ENCODE peak calls at places on chromosome 15, in six cellular contexts. N, W, F, P, C and Z are unnamed samples.

GRCh38 chr15:41659855-41660234 is 360 bp upstream of the MGA start:
- DNase-seq in N (no peak), W (no peak), F (peak; percentile 49), P (no peak), C (peak; percentile 17), Z (no peak)

GRCh38 chr15:83198476-83198875 is 9.1 kb downstream of the HDGFL3 start:
- DNase-seq in N (no peak), W (no peak), F (no peak), P (no peak), C (no peak), Z (no peak)

GRCh38 chr15:65576669-65577068 is 34.3 kb downstream of the INTS14 start:
- DNase-seq in N (no peak), W (no peak), F (peak; percentile 52), P (no peak), C (no peak), Z (peak; percentile 8)

GRCh38 chr15:20352241-20353200 is 189.1 kb downstream of the GOLGA6L6 start:
- DNase-seq in N (peak; percentile 9), W (peak; percentile 72), F (no peak), P (no peak), C (no peak), Z (no peak)

GRCh38 chr15:59210186-59210585 is 3.5 kb downstream of the LDHAL6B start:
- DNase-seq in N (no peak), W (no peak), F (no peak), P (no peak), C (no peak), Z (no peak)

GRCh38 chr15:48373855-48374421 is 42.7 kb downstream of the DUT start:
- DNase-seq in N (no peak), W (peak; percentile 60), F (peak; percentile 89), P (no peak), C (peak; percentile 23), Z (peak; percentile 82)

GRCh38 chr15:27847775-27848710 is 251.1 kb downstream of the OCA2 start:
- DNase-seq in N (no peak), W (no peak), F (no peak), P (no peak), C (no peak), Z (no peak)

GRCh38 chr15:88647362-88648105 is 8.7 kb downstream of the ISG20 start:
- DNase-seq in N (peak; percentile 83), W (no peak), F (no peak), P (peak; percentile 42), C (no peak), Z (no peak)

GRCh38 chr15:41936649-41937567 is 35.4 kb downstream of the EHD4 start:
- DNase-seq in N (no peak), W (no peak), F (peak; percentile 61), P (no peak), C (no peak), Z (no peak)

GRCh38 chr15:68017221-68017620 is 36.9 kb upstream of the PIAS1 start:
- DNase-seq in N (no peak), W (no peak), F (no peak), P (no peak), C (no peak), Z (no peak)

GRCh38 chr15:69143756-69144436 is 16.5 kb upstream of the GLCE start:
- DNase-seq in N (no peak), W (no peak), F (no peak), P (peak; percentile 17), C (no peak), Z (no peak)

GRCh38 chr15:45664451-45664850 is 29.6 kb downstream of the SQOR start:
- DNase-seq in N (no peak), W (no peak), F (peak; percentile 72), P (peak; percentile 53), C (no peak), Z (no peak)

GRCh38 chr15:49038382-49038781 is 7.9 kb downstream of the SECISBP2L start:
- DNase-seq in N (no peak), W (no peak), F (no peak), P (no peak), C (no peak), Z (no peak)

GRCh38 chr15:101523560-101523940 is 34.0 kb upstream of the PCSK6 start:
- DNase-seq in N (no peak), W (no peak), F (no peak), P (no peak), C (no peak), Z (no peak)

GRCh38 chr15:89577776-89578115 is 2.5 kb downstream of the TICRR start:
- DNase-seq in N (no peak), W (no peak), F (no peak), P (peak; percentile 57), C (no peak), Z (no peak)

GRCh38 chr15:63094495-63094931 is 27.1 kb upstream of the LACTB start:
- DNase-seq in N (no peak), W (no peak), F (peak; percentile 84), P (no peak), C (no peak), Z (no peak)

GRCh38 chr15:77645602-77646001 is 12.9 kb upstream of the LINGO1 start:
- DNase-seq in N (no peak), W (no peak), F (no peak), P (no peak), C (no peak), Z (no peak)

GRCh38 chr15:44682211-44682610 is 18.7 kb upstream of the SPG11 start:
- DNase-seq in N (no peak), W (no peak), F (no peak), P (no peak), C (no peak), Z (no peak)

GRCh38 chr15:87033056-87033455 is 953.4 kb downstream of the AGBL1 start:
- DNase-seq in N (no peak), W (no peak), F (peak; percentile 33), P (no peak), C (no peak), Z (no peak)

GRCh38 chr15:87034886-87035285 is 955.2 kb downstream of the AGBL1 start:
- DNase-seq in N (no peak), W (no peak), F (no peak), P (no peak), C (no peak), Z (no peak)

GRCh38 chr15:87032291-87032690 is 952.6 kb downstream of the AGBL1 start:
- DNase-seq in N (no peak), W (no peak), F (no peak), P (peak; percentile 65), C (no peak), Z (peak; percentile 79)

DNA sequence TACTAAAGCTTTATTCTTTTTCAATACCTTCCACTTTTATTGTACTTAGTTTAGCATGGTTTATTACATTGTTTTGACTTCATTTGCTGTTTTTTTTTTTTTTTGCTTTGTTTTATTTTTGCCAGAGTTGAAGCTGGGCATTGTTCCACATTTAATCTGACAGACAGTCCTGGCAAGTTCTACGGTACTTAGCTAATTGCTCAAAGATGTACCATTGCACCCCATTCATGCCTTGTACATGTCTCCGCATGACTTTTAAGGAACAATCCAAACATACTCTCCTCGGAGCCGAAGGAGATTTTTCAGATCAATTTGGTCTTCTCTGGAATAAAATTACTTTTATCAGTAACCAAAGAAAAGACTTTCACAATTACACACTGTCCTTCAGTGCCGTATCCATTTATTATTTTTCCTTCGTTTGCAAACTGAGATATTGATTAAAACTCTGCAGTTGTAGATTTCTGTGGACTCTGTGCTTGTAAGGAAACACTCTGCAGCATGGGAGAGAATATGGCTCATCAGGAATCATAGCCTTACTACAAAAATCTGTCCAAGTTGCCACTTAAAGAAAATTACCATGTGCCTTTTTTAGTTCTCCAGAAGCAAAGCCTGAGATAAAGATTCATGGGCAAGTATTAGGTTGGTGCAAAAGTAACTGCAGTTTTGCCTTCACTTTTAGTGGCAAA is 952.0 kb downstream of the AGBL1 start:
- DNase-seq in N (no peak), W (no peak), F (no peak), P (no peak), C (no peak), Z (peak; percentile 83)
- H3K4me3 ChIP-seq in N (no peak overlapping the region), W (no peak overlapping the region), F (no peak overlapping the region), P (no peak overlapping the region), C (no peak overlapping the region), Z (no peak overlapping the region)

GRCh38 chr15:81001180-81002003 is 669 bp downstream of the TLNRD1 start:
- DNase-seq in N (peak; percentile 54), W (peak; percentile 84), F (peak; percentile 40), P (peak; percentile 78), C (peak; percentile 73), Z (peak; percentile 83)

GRCh38 chr15:81000626-81001179 is at the start of gene TLNRD1:
- DNase-seq in N (peak; percentile 89), W (peak; percentile 96), F (peak; percentile 91), P (peak; percentile 94), C (peak; percentile 91), Z (peak; percentile 94)

GRCh38 chr15:81002004-81002253 is 1.2 kb downstream of the TLNRD1 start:
- DNase-seq in N (no peak), W (no peak), F (no peak), P (no peak), C (no peak), Z (no peak)

GRCh38 chr15:81002254-81003022 is 1.7 kb downstream of the TLNRD1 start:
- DNase-seq in N (peak; percentile 33), W (no peak), F (peak; percentile 26), P (peak; percentile 73), C (peak; percentile 27), Z (no peak)

GRCh38 chr15:81003023-81003350 is 2.3 kb downstream of the TLNRD1 start:
- DNase-seq in N (no peak), W (no peak), F (no peak), P (no peak), C (peak; percentile 24), Z (no peak)
- H3K4me3 ChIP-seq in N (peak overlapping the region; percentile 93), W (peak overlapping the region; percentile 90), F (peak overlapping the region; percentile 88), P (no peak overlapping the region), C (peak overlapping the region; percentile 93), Z (no peak overlapping the region)

DNA sequence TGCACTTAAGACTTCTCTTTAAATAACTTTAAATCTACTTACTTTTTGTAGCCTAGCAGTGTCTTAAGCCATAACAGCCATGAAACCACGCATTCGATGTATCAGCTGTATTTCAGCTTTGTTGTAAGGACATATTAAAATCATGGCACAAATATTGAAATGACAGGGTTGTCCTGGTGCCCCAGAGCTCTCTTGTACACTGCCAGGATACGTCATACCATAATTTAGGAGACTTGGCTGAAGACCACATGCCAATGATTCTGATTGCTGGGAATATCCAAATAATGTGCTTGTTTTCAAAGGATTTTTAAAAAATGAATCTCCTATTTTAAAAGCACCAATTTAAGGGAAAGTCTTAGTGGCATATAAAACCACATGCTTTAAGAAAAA is 265.4 kb downstream of the SLCO3A1 start:
- DNase-seq in N (no peak), W (no peak), F (no peak), P (no peak), C (no peak), Z (no peak)
- H3K4me3 ChIP-seq in N (no peak overlapping the region), W (no peak overlapping the region), F (no peak overlapping the region), P (no peak overlapping the region), C (no peak overlapping the region), Z (no peak overlapping the region)

DNA sequence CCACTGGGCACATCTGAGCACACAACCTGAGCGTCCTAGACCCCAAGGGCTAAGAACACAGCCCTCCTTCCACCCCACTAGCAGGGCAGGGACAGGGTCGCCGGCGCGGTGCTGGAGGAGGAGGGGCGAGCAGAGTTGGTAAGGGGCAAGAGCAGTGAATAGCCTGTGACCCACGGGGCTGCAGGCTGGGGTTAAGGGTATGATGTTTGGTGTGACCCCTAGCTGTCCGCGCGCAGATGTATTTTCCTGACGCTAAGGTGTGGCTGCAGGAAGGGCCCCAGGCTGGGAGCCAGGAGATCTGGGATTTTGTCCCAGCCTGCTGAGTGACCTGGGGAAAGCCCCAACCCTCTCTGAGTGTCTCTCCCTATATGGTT is 1.3 kb upstream of the C15orf39 start:
- DNase-seq in N (no peak), W (no peak), F (no peak), P (no peak), C (no peak), Z (no peak)
- H3K4me3 ChIP-seq in N (peak overlapping the region; percentile 90), W (no peak overlapping the region), F (no peak overlapping the region), P (peak overlapping the region; percentile 18), C (peak overlapping the region; percentile 100), Z (no peak overlapping the region)